ENCODE peak calls at places on chromosomes 6 and 20, in eight cellular contexts. X is NCI-H510A treated with DMSO at 0.1 percent for 48 hours; C is ascending aorta; L is progenitor cell of endocrine pancreas; G is heart left ventricle; Q is naive thymus-derived CD8-positive, alpha-beta T cell; V is astrocyte of the spinal cord; R is coronary artery. E is an unnamed sample.

GRCh38 chr6:137926207-137926731 is 59.2 kb downstream of the TNFAIP3 start:
- DNase-seq in X (no peak), C (no peak), L (no peak), G (no peak), Q (no peak), V (peak; percentile 80), R (no peak), E (peak; percentile 51)

GRCh38 chr20:50655325-50655880 is 35.9 kb downstream of the RIPOR3 start:
- DNase-seq in X (no peak), C (no peak), L (no peak), G (peak; percentile 83), Q (no peak), V (peak; percentile 69), R (peak; percentile 82), E (no peak)

GRCh38 chr6:15399651-15400470 is 154.0 kb downstream of the JARID2 start:
- DNase-seq in X (peak; percentile 56), C (no peak), L (peak; percentile 25), G (peak; percentile 85), Q (no peak), V (peak; percentile 88), R (no peak), E (peak; percentile 72)

GRCh38 chr20:35301426-35301825 is 9.2 kb upstream of the FAM83C start:
- DNase-seq in X (no peak), C (no peak), L (no peak), G (no peak), Q (no peak), V (no peak), R (no peak), E (no peak)

GRCh38 chr20:43205699-43206098 is 16.0 kb upstream of the PTPRT start:
- DNase-seq in X (no peak), C (no peak), L (no peak), G (no peak), Q (no peak), V (no peak), R (no peak), E (no peak)

GRCh38 chr6:127342946-127343752 is at the start of gene ECHDC1:
- DNase-seq in X (peak; percentile 45), C (no peak), L (peak; percentile 47), G (peak; percentile 65), Q (peak; percentile 79), V (peak; percentile 78), R (peak; percentile 79), E (peak; percentile 64)

GRCh38 chr6:111922454-111923297 is 49.4 kb upstream of the FYN start:
- DNase-seq in X (no peak), C (no peak), L (no peak), G (no peak), Q (no peak), V (peak; percentile 58), R (no peak), E (no peak)

GRCh38 chr6:106300944-106301343 is 24.6 kb downstream of the ATG5 start:
- DNase-seq in X (no peak), C (no peak), L (no peak), G (no peak), Q (peak; percentile 21), V (peak; percentile 65), R (no peak), E (peak; percentile 9)

GRCh38 chr20:59749293-59749680 is 144.9 kb downstream of the PHACTR3 start:
- DNase-seq in X (no peak), C (no peak), L (no peak), G (peak; percentile 46), Q (no peak), V (peak; percentile 14), R (no peak), E (no peak)

GRCh38 chr20:1465470-1466210 is 1.0 kb downstream of the NSFL1C start:
- DNase-seq in X (no peak), C (no peak), L (no peak), G (no peak), Q (no peak), V (peak; percentile 28), R (no peak), E (no peak)

GRCh38 chr6:28982476-28983266 is 22.4 kb downstream of the ZNF311 start:
- DNase-seq in X (peak; percentile 68), C (no peak), L (no peak), G (no peak), Q (no peak), V (peak; percentile 79), R (no peak), E (peak; percentile 42)

GRCh38 chr6:40977085-40977484 is 61.9 kb downstream of the UNC5CL start:
- DNase-seq in X (no peak), C (no peak), L (no peak), G (no peak), Q (no peak), V (no peak), R (no peak), E (no peak)

GRCh38 chr20:44622501-44623270 is 28.8 kb downstream of the ADA start:
- DNase-seq in X (no peak), C (no peak), L (no peak), G (no peak), Q (no peak), V (no peak), R (no peak), E (no peak)

GRCh38 chr20:42447270-42447669 is 742.4 kb downstream of the PTPRT start:
- DNase-seq in X (no peak), C (no peak), L (no peak), G (no peak), Q (no peak), V (no peak), R (no peak), E (no peak)

GRCh38 chr20:34195355-34195754 is 45.9 kb upstream of the ASIP start:
- DNase-seq in X (no peak), C (no peak), L (no peak), G (no peak), Q (no peak), V (no peak), R (no peak), E (no peak)

GRCh38 chr6:66689608-66690007 is 982.6 kb upstream of the EYS start:
- DNase-seq in X (no peak), C (no peak), L (no peak), G (no peak), Q (no peak), V (no peak), R (no peak), E (no peak)

GRCh38 chr20:38547288-38547825 is 33.6 kb upstream of the ADIG start:
- DNase-seq in X (no peak), C (no peak), L (no peak), G (no peak), Q (no peak), V (no peak), R (no peak), E (no peak)

GRCh38 chr6:14811760-14812428 is 434.0 kb upstream of the JARID2 start:
- DNase-seq in X (no peak), C (no peak), L (no peak), G (no peak), Q (no peak), V (peak; percentile 58), R (no peak), E (no peak)

GRCh38 chr20:32333988-32334885 is 23.9 kb upstream of the ASXL1 start:
- DNase-seq in X (peak; percentile 51), C (no peak), L (no peak), G (peak; percentile 78), Q (no peak), V (no peak), R (no peak), E (no peak)

E was measured in HTR-8/SVneo.